ENCODE peak calls at places on chromosomes 3 and 15, in eight cellular contexts. I is cardiac muscle cell; X is CD4-positive, alpha-beta memory T cell; E is fibroblast of lung; Y is adrenal gland; T is upper lobe of right lung; V is tibial artery; W is esophagus squamous epithelium. Z is an unnamed sample.

GRCh38 chr3:23809294-23809693 is 3.5 kb downstream of the UBE2E1 start:
- DNase-seq in I (no peak), X (no peak), E (no peak), Y (no peak), T (no peak), V (no peak), W (no peak), Z (no peak)

GRCh38 chr3:113615976-113616375 is 80.5 kb downstream of the USF3 start:
- DNase-seq in I (no peak), X (no peak), E (peak; percentile 15), Y (peak; percentile 19), T (no peak), V (no peak), W (no peak), Z (peak; percentile 49)

GRCh38 chr3:125967156-125967555 is 1.8 kb upstream of the ROPN1B start:
- DNase-seq in I (no peak), X (no peak), E (no peak), Y (no peak), T (no peak), V (no peak), W (no peak), Z (no peak)

GRCh38 chr3:156050918-156051317 is 69.5 kb upstream of the KCNAB1 start:
- DNase-seq in I (no peak), X (no peak), E (no peak), Y (no peak), T (no peak), V (no peak), W (no peak), Z (no peak)

GRCh38 chr15:37793851-37794250 is 140.6 kb upstream of the TMCO5A start:
- DNase-seq in I (peak; percentile 30), X (no peak), E (no peak), Y (no peak), T (no peak), V (no peak), W (no peak), Z (no peak)

GRCh38 chr3:13401149-13401548 is 19.0 kb downstream of the NUP210 start:
- DNase-seq in I (no peak), X (no peak), E (no peak), Y (no peak), T (no peak), V (no peak), W (no peak), Z (no peak)

GRCh38 chr3:95971573-95971972 is 842.8 kb upstream of the EPHA6 start:
- DNase-seq in I (no peak), X (no peak), E (peak; percentile 24), Y (no peak), T (no peak), V (no peak), W (no peak), Z (no peak)

GRCh38 chr3:120468635-120469295 is 18.0 kb upstream of the FSTL1 start:
- DNase-seq in I (no peak), X (no peak), E (no peak), Y (no peak), T (no peak), V (no peak), W (no peak), Z (no peak)

GRCh38 chr3:49198161-49198560 is 26.8 kb downstream of the KLHDC8B start:
- DNase-seq in I (no peak), X (no peak), E (no peak), Y (peak; percentile 48), T (no peak), V (no peak), W (no peak), Z (no peak)

GRCh38 chr15:34650177-34650576 is 66.7 kb upstream of the GOLGA8B start:
- DNase-seq in I (no peak), X (no peak), E (peak; percentile 48), Y (no peak), T (no peak), V (no peak), W (no peak), Z (no peak)

GRCh38 chr3:149703474-149703873 is 45.6 kb upstream of the WWTR1 start:
- DNase-seq in I (no peak), X (no peak), E (peak; percentile 87), Y (no peak), T (no peak), V (no peak), W (no peak), Z (no peak)

GRCh38 chr3:181628384-181628783 is 83.3 kb upstream of the SOX2 start:
- DNase-seq in I (no peak), X (no peak), E (no peak), Y (no peak), T (no peak), V (no peak), W (no peak), Z (no peak)

GRCh38 chr15:89783111-89783860 is 7.2 kb downstream of the MESP2 start:
- DNase-seq in I (peak; percentile 36), X (no peak), E (peak; percentile 61), Y (no peak), T (no peak), V (no peak), W (no peak), Z (no peak)

GRCh38 chr15:90914240-90915080 is 11.4 kb downstream of the MAN2A2 start:
- DNase-seq in I (no peak), X (no peak), E (no peak), Y (no peak), T (peak; percentile 72), V (no peak), W (no peak), Z (no peak)

GRCh38 chr3:177055557-177056290 is 141.6 kb downstream of the TBL1XR1 start:
- DNase-seq in I (no peak), X (no peak), E (no peak), Y (no peak), T (no peak), V (no peak), W (no peak), Z (no peak)

GRCh38 chr3:30457081-30457480 is 149.3 kb upstream of the TGFBR2 start:
- DNase-seq in I (no peak), X (no peak), E (no peak), Y (no peak), T (no peak), V (no peak), W (no peak), Z (no peak)
- H3K27ac ChIP-seq in I (no peak overlapping the region), X (no peak overlapping the region), E (no peak overlapping the region), Y (no peak overlapping the region), T (no peak overlapping the region), V (no peak overlapping the region), W (peak overlapping the region; percentile 2), Z (no peak overlapping the region)

GRCh38 chr15:33131880-33132279 is 62.6 kb downstream of the FMN1 start:
- DNase-seq in I (no peak), X (no peak), E (peak; percentile 68), Y (no peak), T (no peak), V (no peak), W (no peak), Z (no peak)
- H3K27ac ChIP-seq in I (peak overlapping the region; percentile 42), X (no peak overlapping the region), E (no peak overlapping the region), Y (no peak overlapping the region), T (no peak overlapping the region), V (no peak overlapping the region), W (no peak overlapping the region), Z (no peak overlapping the region)

DNA sequence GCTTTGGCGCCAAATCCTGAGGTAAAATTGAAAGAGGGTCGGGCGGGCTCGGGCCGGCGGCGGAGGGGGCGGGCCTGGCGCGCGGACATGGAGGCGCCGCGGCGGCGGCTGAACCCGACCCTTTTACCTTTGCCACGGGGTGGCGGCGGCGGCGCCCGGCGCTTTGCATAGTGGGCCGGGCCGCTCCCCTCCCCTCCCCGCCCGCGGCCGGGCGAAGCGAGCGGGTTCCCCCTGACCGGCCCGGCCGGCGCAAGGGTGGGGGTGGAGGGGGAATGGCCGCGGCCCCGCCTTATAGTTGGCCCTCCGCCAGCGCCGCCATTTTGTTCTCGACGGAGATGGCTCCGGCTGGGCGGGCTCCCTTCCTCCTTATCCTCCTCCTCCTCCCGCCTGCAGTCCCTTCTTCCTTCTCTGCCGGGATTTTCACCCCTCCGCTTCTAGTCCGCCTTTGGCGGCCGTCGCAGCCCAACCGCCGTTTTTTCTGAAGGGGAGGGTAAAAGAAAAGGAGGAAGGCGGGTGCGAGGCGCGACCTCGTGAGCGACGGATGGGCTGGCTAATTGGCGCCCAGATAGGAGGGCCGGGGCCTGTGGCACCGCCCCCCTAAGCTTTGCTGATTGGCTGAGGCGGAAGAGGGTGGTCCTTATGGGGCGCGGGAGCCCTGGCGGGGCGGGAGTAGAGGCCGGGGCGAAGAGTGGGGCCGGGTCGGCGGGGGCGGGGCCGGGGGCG is 664 bp downstream of the NR2C2 start:
- DNase-seq in I (peak; percentile 98), X (peak; percentile 96), E (peak; percentile 97), Y (peak; percentile 98), T (peak; percentile 98), V (peak; percentile 98), W (peak; percentile 72), Z (peak; percentile 98)
- H3K27ac ChIP-seq in I (peak overlapping the region; percentile 98), X (peak overlapping the region; percentile 97), E (peak overlapping the region; percentile 97), Y (peak overlapping the region; percentile 96), T (peak overlapping the region; percentile 99), V (peak overlapping the region; percentile 93), W (peak overlapping the region; percentile 100), Z (peak overlapping the region; percentile 100)

GRCh38 chr3:194170793-194171192 is 34.8 kb downstream of the HES1 start:
- DNase-seq in I (no peak), X (no peak), E (no peak), Y (no peak), T (no peak), V (no peak), W (no peak), Z (no peak)
- H3K27ac ChIP-seq in I (no peak overlapping the region), X (no peak overlapping the region), E (no peak overlapping the region), Y (no peak overlapping the region), T (no peak overlapping the region), V (no peak overlapping the region), W (no peak overlapping the region), Z (no peak overlapping the region)

Z was measured in substantia nigra.